ENCODE peak calls at places on chromosomes 1 and 21, in ten cellular contexts. D, W, I, B, G, U, T, O, Y and J are unnamed samples.

GRCh38 chr1:30756545-30757195 is 904 bp downstream of the LAPTM5 start:
- DNase-seq in B (no peak), U (peak), I (no peak), T (peak), G (peak), Y (peak), D (peak), W (peak), O (no peak), J (peak)

GRCh38 chr21:32747396-32747795 is 19.6 kb upstream of the SYNJ1 start:
- DNase-seq in I (no peak), U (no peak), G (no peak), W (no peak), T (no peak), Y (no peak), B (no peak), O (no peak), D (no peak), J (no peak)

GRCh38 chr1:51520700-51521248 is 1.7 kb upstream of the EPS15 start:
- DNase-seq in G (no peak), I (no peak), B (no peak), Y (no peak), T (no peak), W (no peak), U (no peak), D (no peak), O (no peak), J (peak)

GRCh38 chr1:9875636-9876000 is 34.5 kb downstream of the CTNNBIP1 start:
- DNase-seq in O (no peak), I (no peak), T (no peak), D (no peak), U (no peak), W (no peak), Y (no peak), B (no peak), G (no peak), J (no peak)

GRCh38 chr21:33374874-33375644 is 28.2 kb upstream of the IFNGR2 start:
- DNase-seq in G (no peak), Y (no peak), O (no peak), D (peak), I (no peak), B (no peak), W (no peak), U (no peak), T (no peak), J (no peak)

GRCh38 chr1:46538147-46538546 is 13.3 kb downstream of the KNCN start:
- DNase-seq in I (no peak), U (no peak), B (no peak), Y (no peak), D (no peak), T (no peak), W (no peak), G (no peak), O (no peak), J (no peak)

GRCh38 chr21:36858320-36858957 is 108.0 kb downstream of the HLCS start:
- DNase-seq in B (peak), U (no peak), D (no peak), G (no peak), T (no peak), Y (peak), W (peak), I (no peak), O (no peak), J (peak)

GRCh38 chr21:34126691-34127090 is 53.3 kb downstream of the MRPS6 start:
- DNase-seq in W (peak), G (no peak), T (peak), D (no peak), U (no peak), Y (no peak), O (no peak), B (no peak), I (no peak), J (peak)

GRCh38 chr1:36530791-36531190 is 48.1 kb upstream of the CSF3R start:
- DNase-seq in D (peak), U (no peak), O (no peak), W (no peak), T (no peak), Y (no peak), B (no peak), I (no peak), G (no peak), J (no peak)

GRCh38 chr1:109485001-109485400 is 1.3 kb downstream of the ATXN7L2 start:
- DNase-seq in I (no peak), D (no peak), B (no peak), Y (no peak), T (no peak), O (no peak), W (peak), U (no peak), G (no peak), J (no peak)
- TF ChIP-seq CTCF in I (no peak), D (no peak), B (no peak), Y (no peak), T (no peak), O (no peak), W (no peak), U (no peak), G (no peak), J (no peak)

DNA sequence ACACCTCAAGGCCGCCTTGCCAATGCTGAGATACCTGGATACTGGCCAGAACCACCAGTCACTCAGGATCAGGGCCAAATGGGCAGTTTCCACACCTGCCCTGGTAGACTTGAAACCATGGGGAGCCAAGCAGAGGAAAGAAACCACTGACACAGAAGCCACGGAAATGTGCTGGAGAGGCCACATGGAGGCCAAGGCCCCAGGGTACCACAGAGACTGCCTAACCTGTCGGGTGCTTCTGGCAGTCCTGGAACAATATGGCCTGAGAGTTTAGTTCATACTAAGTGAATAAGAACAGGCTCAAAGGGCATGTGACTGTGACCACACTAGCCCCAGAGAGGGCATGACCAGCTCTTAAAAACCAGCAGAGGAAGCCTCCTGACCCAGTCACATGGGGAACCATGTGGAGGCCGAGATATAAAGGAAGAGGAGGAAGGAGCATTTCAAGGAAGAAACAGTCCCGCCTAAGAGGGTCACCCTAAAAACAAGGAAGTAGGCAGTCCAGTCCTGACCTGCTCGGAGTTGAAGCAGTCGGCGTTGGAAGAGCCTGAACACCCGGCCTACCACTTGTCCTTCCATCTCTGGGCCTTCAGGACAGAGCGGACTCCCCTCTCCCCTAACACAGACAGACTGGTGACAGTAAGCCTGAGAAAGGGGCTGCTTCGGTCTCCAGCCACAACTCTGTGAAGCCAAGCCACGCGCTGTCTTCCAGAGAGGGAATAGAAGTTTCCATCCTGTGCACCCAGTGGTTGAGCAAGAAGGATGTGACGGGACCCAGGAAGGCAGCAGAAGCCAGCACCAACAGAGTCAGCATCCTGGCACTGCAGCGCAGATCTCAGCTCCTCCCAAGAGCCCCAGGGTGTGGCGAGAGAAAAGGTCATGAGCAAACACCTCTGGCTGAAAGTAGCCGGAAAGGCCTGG is at the start of gene DENND2D:
- DNase-seq in T (no peak), B (no peak), O (no peak), W (no peak), G (peak), Y (peak), D (peak), I (peak), U (peak), J (no peak)
- H3K4me3 ChIP-seq in T (no peak), B (no peak), O (no peak), W (no peak), G (peak), Y (no peak), D (no peak), I (peak), U (peak), J (no peak)

GRCh38 chr1:111197598-111198289 is 2.7 kb downstream of the DENND2D start:
- DNase-seq in B (no peak), O (no peak), W (peak), Y (peak), I (no peak), T (no peak), U (no peak), D (no peak), G (no peak), J (no peak)
- TF ChIP-seq CTCF in B (no peak), O (no peak), W (peak), Y (peak), I (no peak), T (peak), U (no peak), D (no peak), G (no peak), J (peak)

DNA sequence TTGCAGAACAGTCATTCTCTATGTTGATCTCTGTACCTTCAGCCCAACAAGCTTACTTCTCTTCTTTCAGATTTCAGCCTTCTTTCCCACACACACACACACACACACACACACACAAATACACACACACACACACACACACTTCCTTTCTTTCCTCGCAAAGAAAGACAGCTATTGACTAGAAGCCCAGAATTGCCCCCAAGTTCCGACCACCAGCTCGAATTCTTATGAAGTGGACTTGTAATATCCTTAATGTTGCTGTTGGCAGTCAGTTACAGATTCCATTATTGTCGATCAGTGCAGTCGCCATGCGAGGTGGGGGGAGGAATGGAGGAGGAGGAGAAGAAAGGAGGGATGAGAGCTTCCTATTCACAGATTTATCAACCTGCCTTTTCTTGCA is 125.5 kb downstream of the CLEC20A start:
- DNase-seq in G (no peak), W (peak), U (no peak), D (no peak), I (no peak), B (no peak), Y (no peak), O (no peak), T (peak), J (no peak)
- H3K4me3 ChIP-seq in G (peak), W (peak), U (peak), D (no peak), I (peak), B (no peak), Y (no peak), O (no peak), T (peak), J (no peak)

GRCh38 chr21:25342811-25343210 is 264.5 kb downstream of the MRPL39 start:
- DNase-seq in I (no peak), O (no peak), U (no peak), T (no peak), Y (no peak), G (no peak), B (no peak), W (peak), D (no peak), J (no peak)

GRCh38 chr21:25338415-25338814 is 268.9 kb downstream of the MRPL39 start:
- DNase-seq in G (no peak), T (no peak), U (no peak), B (no peak), W (no peak), I (no peak), O (no peak), Y (no peak), D (no peak), J (no peak)

GRCh38 chr21:25343774-25344545 is 263.3 kb downstream of the MRPL39 start:
- DNase-seq in B (no peak), W (no peak), U (no peak), T (no peak), D (no peak), Y (no peak), O (no peak), I (no peak), G (no peak), J (no peak)

GRCh38 chr21:25341981-25342380 is 265.3 kb downstream of the MRPL39 start:
- DNase-seq in I (no peak), W (no peak), U (no peak), D (no peak), T (no peak), G (no peak), B (no peak), O (no peak), Y (no peak), J (no peak)
- TF ChIP-seq CTCF in I (no peak), W (no peak), U (no peak), D (no peak), T (no peak), G (no peak), B (no peak), O (no peak), Y (no peak), J (no peak)